ENCODE peak calls at places on chromosomes 7 and 10, in nine cellular contexts. Y, L, G, H, F, K, W, N and X are unnamed samples. For H3K4me1, the result is how much of the 10 kb centered on the place peaks cover.

GRCh38 chr7:65239707-65240352 is 133.8 kb upstream of the ZNF92 start:
- DNase-seq in Y (peak), L (peak), G (peak), H (no peak), F (peak), K (no peak), W (peak), N (no peak), X (no peak)

GRCh38 chr7:155942226-155942950 is 130.1 kb upstream of the SHH start:
- DNase-seq in Y (no peak), L (no peak), G (no peak), H (no peak), F (no peak), K (no peak), W (no peak), N (no peak), X (no peak)

GRCh38 chr10:63464402-63465292 is 1.1 kb downstream of the JMJD1C start:
- DNase-seq in Y (no peak), L (peak), G (peak), H (no peak), F (no peak), K (no peak), W (no peak), N (peak), X (no peak)

GRCh38 chr10:96046546-96046945 is 3.2 kb downstream of the CCNJ start:
- DNase-seq in Y (no peak), L (no peak), G (no peak), H (no peak), F (no peak), K (no peak), W (no peak), N (no peak), X (no peak)

GRCh38 chr7:112199035-112199655 is 7.1 kb downstream of the DOCK4 start:
- DNase-seq in Y (no peak), L (peak), G (no peak), H (no peak), F (no peak), K (no peak), W (no peak), N (peak), X (no peak)

GRCh38 chr7:111089822-111090426 is 1.0 kb upstream of the LRRN3 start:
- DNase-seq in Y (no peak), L (peak), G (peak), H (no peak), F (no peak), K (no peak), W (no peak), N (peak), X (no peak)

GRCh38 chr7:133434246-133434865 is 181.5 kb downstream of the EXOC4 start:
- DNase-seq in Y (no peak), L (peak), G (no peak), H (no peak), F (no peak), K (no peak), W (no peak), N (peak), X (no peak)

GRCh38 chr7:143013897-143014296 is 13.0 kb downstream of the OR9A2 start:
- DNase-seq in Y (peak), L (peak), G (no peak), H (no peak), F (no peak), K (no peak), W (no peak), N (peak), X (no peak)

GRCh38 chr10:62582804-62583208 is 208.6 kb downstream of the ZNF365 start:
- DNase-seq in Y (peak), L (peak), G (no peak), H (peak), F (peak), K (peak), W (peak), N (peak), X (peak)

GRCh38 chr7:103870664-103871063 is 118.8 kb downstream of the RELN start:
- DNase-seq in Y (no peak), L (no peak), G (no peak), H (no peak), F (no peak), K (no peak), W (no peak), N (no peak), X (no peak)

GRCh38 chr7:618539-619355 is 99.1 kb upstream of the PDGFA start:
- DNase-seq in Y (no peak), L (no peak), G (no peak), H (no peak), F (no peak), K (no peak), W (peak), N (peak), X (no peak)

GRCh38 chr7:99672571-99672970 is 7.2 kb downstream of the CYP3A5 start:
- DNase-seq in Y (no peak), L (no peak), G (no peak), H (no peak), F (no peak), K (no peak), W (no peak), N (no peak), X (no peak)

GRCh38 chr10:92124524-92125168 is 166.2 kb downstream of the CPEB3 start:
- DNase-seq in Y (peak), L (peak), G (peak), H (no peak), F (peak), K (no peak), W (peak), N (peak), X (peak)

GRCh38 chr10:10551595-10551994 is 466.1 kb upstream of the CELF2 start:
- DNase-seq in Y (no peak), L (no peak), G (no peak), H (no peak), F (no peak), K (no peak), W (no peak), N (no peak), X (no peak)

GRCh38 chr10:51000164-51000563 is 74.1 kb upstream of the PRKG1 start:
- DNase-seq in Y (no peak), L (peak), G (no peak), H (no peak), F (no peak), K (no peak), W (no peak), N (peak), X (no peak)

GRCh38 chr10:2202401-2202800 is 465.1 kb upstream of the ADARB2 start:
- DNase-seq in Y (no peak), L (no peak), G (no peak), H (no peak), F (no peak), K (no peak), W (no peak), N (no peak), X (no peak)

GRCh38 chr7:2172311-2173183 is 60.2 kb downstream of the MAD1L1 start:
- DNase-seq in Y (no peak), L (peak), G (no peak), H (no peak), F (peak), K (no peak), W (peak), N (peak), X (no peak)

GRCh38 chr7:158573310-158573709 is 14.3 kb downstream of the PTPRN2 start:
- DNase-seq in Y (no peak), L (no peak), G (no peak), H (no peak), F (no peak), K (no peak), W (no peak), N (no peak), X (no peak)

GRCh38 chr7:151503902-151504714 is 15.6 kb downstream of the RHEB start:
- DNase-seq in Y (peak), L (peak), G (no peak), H (no peak), F (peak), K (no peak), W (no peak), N (peak), X (peak)

DNA sequence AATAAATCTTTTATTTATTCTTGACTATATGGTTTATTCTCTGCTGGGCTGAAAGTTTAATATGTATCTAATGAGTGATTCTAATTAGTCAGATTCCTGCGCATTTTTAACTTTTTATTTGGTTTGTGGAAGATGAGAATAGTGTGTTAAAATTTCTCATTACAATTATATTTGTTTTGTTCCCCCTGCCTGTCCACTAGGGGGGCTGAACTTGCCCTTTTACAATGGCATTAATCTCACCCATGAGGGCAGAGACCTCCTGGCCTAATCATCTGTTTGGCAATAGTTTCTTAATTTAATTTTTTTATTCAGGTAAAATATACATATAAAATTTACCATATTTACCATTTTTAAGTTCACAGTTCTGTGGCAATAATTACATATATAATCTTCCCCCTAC is 278.5 kb upstream of the NPY start:
- DNase-seq in Y (no peak), L (no peak), G (no peak), H (no peak), F (no peak), K (no peak), W (no peak), N (no peak), X (no peak)
- TF ChIP-seq CTCF in Y (no peak), L (no peak), G (no peak), H (no peak), F (no peak), K (no peak), W (no peak), N (no peak), X (no peak)

DNA sequence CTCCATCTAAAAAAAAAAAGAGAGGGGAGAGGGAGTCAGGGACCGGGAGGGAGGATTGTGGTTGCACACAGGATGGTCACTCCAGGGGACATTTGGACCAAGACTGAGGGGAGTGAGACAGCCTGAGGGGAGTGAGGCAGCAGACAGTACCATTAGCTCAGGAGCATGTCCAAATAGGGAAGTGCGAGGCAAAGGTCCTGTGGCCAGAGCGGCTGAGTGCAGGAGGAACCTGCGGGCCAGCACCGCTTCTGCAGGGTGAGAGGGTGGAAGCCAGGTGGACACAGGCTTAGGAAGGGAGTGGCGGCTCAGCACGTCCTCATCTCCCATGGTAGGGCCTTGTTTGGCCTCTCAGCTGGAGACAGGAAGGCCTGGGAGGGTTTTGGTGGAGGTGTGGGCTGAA is 48.9 kb upstream of the PFKFB3 start:
- DNase-seq in Y (no peak), L (no peak), G (no peak), H (no peak), F (peak), K (no peak), W (no peak), N (no peak), X (no peak)
- H3K4me1 ChIP-seq in Y (under half), L (under half), G (under half), H (under half), F (under half), K (under half), W (under half), N (under half), X (under half)

GRCh38 chr10:6788191-6788590 is 208.1 kb upstream of the PRKCQ start:
- DNase-seq in Y (no peak), L (no peak), G (no peak), H (no peak), F (no peak), K (no peak), W (no peak), N (no peak), X (no peak)

GRCh38 chr10:6781133-6781770 is 201.2 kb upstream of the PRKCQ start:
- DNase-seq in Y (no peak), L (no peak), G (no peak), H (no peak), F (no peak), K (no peak), W (no peak), N (no peak), X (no peak)

GRCh38 chr10:6787684-6788083 is 207.6 kb upstream of the PRKCQ start:
- DNase-seq in Y (no peak), L (no peak), G (no peak), H (no peak), F (no peak), K (no peak), W (no peak), N (no peak), X (no peak)

GRCh38 chr10:6782378-6782777 is 202.3 kb upstream of the PRKCQ start:
- DNase-seq in Y (no peak), L (no peak), G (no peak), H (no peak), F (no peak), K (no peak), W (no peak), N (no peak), X (no peak)

DNA sequence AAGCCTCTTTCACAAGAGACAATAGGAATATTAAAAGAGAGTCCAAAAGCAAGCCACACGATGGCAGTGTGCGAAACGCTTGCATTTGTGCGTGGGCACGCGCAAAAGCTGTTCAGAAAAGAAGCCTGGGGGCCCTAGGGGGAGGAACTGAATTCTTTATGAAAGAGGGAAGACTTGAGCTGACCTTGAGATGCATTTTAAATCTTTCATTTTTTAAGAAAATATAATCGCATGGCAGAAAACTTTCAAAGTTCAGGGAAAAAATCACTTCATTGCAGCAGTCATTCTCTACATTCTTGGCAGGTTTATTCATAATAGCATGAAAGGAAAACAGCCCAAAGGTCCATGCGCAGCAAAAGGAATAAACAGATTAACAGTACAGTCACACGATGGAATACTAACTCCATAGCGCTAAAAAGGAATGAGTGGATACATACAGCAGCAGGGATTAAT is 206.5 kb upstream of the PRKCQ start:
- DNase-seq in Y (no peak), L (peak), G (no peak), H (no peak), F (no peak), K (no peak), W (no peak), N (peak), X (no peak)
- TF ChIP-seq CTCF in Y (peak), L (peak), G (peak), H (no peak), F (no peak), K (no peak), W (no peak), N (peak), X (no peak)

GRCh38 chr10:17216901-17217395 is 11.1 kb upstream of the VIM start:
- DNase-seq in Y (no peak), L (no peak), G (no peak), H (no peak), F (no peak), K (no peak), W (no peak), N (no peak), X (no peak)

GRCh38 chr10:17219024-17219423 is 9.0 kb upstream of the VIM start:
- DNase-seq in Y (no peak), L (peak), G (no peak), H (no peak), F (no peak), K (no peak), W (no peak), N (peak), X (no peak)

GRCh38 chr10:17216217-17216900 is 11.7 kb upstream of the VIM start:
- DNase-seq in Y (peak), L (peak), G (no peak), H (no peak), F (no peak), K (peak), W (no peak), N (peak), X (no peak)

GRCh38 chr10:17215782-17216122 is 12.3 kb upstream of the VIM start:
- DNase-seq in Y (no peak), L (no peak), G (no peak), H (no peak), F (no peak), K (no peak), W (no peak), N (no peak), X (no peak)

DNA sequence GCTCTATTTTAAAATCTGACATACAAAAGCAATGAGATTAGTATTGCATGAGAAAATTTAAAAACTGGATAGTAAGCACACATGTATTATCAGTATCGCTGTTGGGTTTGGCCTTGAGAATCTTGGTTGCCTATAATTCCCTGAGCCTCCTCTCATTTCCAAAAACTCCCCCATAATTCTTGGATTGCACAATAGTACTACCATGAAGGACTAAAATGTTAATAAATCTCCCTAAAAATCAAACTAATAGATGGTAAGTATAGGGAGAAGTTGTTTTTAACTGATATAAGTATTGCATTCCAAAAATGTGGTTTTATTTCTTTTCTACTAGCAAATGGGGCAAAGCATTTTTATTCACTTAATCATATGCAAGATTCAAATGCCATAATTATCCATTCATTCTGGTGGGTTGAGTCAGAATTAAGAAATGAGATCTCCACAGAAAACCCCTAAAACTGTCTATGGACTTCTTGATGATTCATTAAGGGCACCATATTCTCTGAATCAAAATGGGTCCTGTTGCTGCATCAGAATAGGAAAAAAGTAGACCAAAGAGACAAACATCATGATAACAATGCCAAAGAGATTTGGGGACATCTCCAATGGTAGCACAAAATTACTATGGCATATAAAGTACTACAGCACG is 10.3 kb upstream of the VIM start:
- DNase-seq in Y (no peak), L (peak), G (no peak), H (no peak), F (no peak), K (no peak), W (no peak), N (peak), X (no peak)
- H3K4me1 ChIP-seq in Y (under half), L (under half), G (under half), H (under half), F (under half), K (under half), W (under half), N (under half), X (half or more)